ENCODE peak calls at places on chromosomes 11 and 22, in five cellular contexts. N is CD8-positive, alpha-beta T cell; S is heart right ventricle; Q is MCF 10A; R is coronary artery. G is an unnamed sample.

GRCh38 chr11:78032090-78032489 is 9.0 kb upstream of the KCTD14 start:
- DNase-seq in R (no peak), N (no peak), S (no peak), Q (peak), G (no peak)

GRCh38 chr11:37364246-37364839 is 766.3 kb upstream of the RAG2 start:
- DNase-seq in R (no peak), Q (no peak), N (no peak), S (no peak), G (no peak)

GRCh38 chr22:26977741-26978140 is 320.4 kb downstream of the MIAT start:
- DNase-seq in N (no peak), Q (peak), S (no peak), R (no peak), G (no peak)

GRCh38 chr11:68309621-68310185 is 2.7 kb upstream of the LRP5 start:
- DNase-seq in Q (no peak), S (no peak), R (no peak), N (no peak), G (no peak)

GRCh38 chr11:96090711-96091110 is 166.8 kb upstream of the MTMR2 start:
- DNase-seq in R (no peak), S (no peak), N (no peak), Q (no peak), G (no peak)

GRCh38 chr22:48740086-48740730 is 1087.5 kb downstream of the BRD1 start:
- DNase-seq in N (no peak), S (no peak), R (no peak), Q (no peak), G (no peak)

GRCh38 chr22:44116755-44117684 is 63.7 kb upstream of the PARVG start:
- DNase-seq in R (no peak), N (no peak), S (peak), Q (no peak), G (no peak)

GRCh38 chr11:26150046-26150445 is 181.9 kb upstream of the ANO3 start:
- DNase-seq in N (no peak), R (no peak), Q (no peak), S (no peak), G (no peak)

GRCh38 chr11:69869311-69869939 is 50.2 kb upstream of the FGF3 start:
- DNase-seq in S (no peak), Q (no peak), N (no peak), R (peak), G (no peak)

GRCh38 chr11:76491644-76492043 is 46.8 kb downstream of the EMSY start:
- DNase-seq in Q (no peak), N (no peak), R (no peak), S (no peak), G (no peak)

DNA sequence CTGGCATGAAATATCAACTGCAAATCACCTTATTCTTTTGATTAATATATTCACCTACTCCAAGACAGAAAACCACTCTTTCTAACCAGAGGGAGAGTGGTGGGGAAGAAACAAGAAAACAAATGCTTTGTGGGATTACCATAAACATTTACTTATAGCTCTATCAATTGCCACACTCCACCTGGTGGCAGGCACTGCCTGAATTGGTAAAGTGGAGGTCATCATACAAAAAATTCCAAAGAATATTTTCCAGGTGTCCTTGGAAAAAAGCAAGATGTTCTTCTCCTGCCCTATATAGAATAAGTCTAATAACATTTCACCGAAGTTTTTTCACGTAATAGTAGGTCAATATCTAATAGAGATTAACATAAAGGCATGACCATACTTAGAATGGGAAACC is 45.3 kb downstream of the PHF21A start:
- DNase-seq in N (no peak), Q (no peak), R (no peak), S (no peak), G (no peak)
- TF ChIP-seq CTCF in N (no peak), Q (peak), R (no peak), S (no peak), G (no peak)

GRCh38 chr11:131465746-131466145 is 95.3 kb downstream of the NTM start:
- DNase-seq in R (no peak), Q (no peak), N (no peak), S (no peak), G (no peak)
- TF ChIP-seq CTCF in R (no peak), Q (no peak), N (no peak), S (no peak), G (no peak)

GRCh38 chr11:19453893-19454292 is 213.1 kb upstream of the E2F8 start:
- DNase-seq in Q (peak), N (no peak), S (no peak), R (no peak), G (no peak)
- TF ChIP-seq CTCF in Q (no peak), N (no peak), S (no peak), R (no peak), G (no peak)

DNA sequence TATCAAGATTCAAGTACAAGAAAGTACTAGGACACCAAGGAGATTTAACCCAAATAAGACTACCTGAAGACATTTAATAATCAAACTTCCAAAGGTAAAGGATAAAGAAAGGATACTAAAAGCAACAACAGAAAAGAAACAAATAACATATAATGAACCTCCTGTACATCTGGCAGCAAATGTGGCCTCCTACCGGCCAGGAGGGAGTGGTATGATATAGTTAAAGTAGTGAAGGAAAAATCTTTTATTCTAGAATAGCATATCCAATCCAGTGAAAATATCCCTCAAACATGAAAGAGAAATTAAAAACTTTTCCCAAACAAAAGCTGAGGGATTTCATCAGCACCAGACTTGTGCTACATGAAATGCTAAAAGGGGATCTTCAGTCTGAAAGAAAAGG is 104.7 kb upstream of the GUCY1A2 start:
- DNase-seq in Q (peak), N (no peak), S (no peak), R (no peak), G (no peak)
- TF ChIP-seq CTCF in Q (peak), N (no peak), S (no peak), R (no peak), G (no peak)

GRCh38 chr11:10429526-10429925 is 25.5 kb upstream of the AMPD3 start:
- DNase-seq in Q (no peak), S (no peak), R (no peak), N (no peak), G (no peak)
- TF ChIP-seq CTCF in Q (no peak), S (no peak), R (no peak), N (no peak), G (no peak)

G was measured in natural killer cell.